ENCODE peak calls at places on chromosomes 13 and 19, in five cellular contexts. One of them, this sample, is unnamed.

GRCh38 chr19:572891-573825 is 762 bp downstream of the BSG start:
- DNase-seq in activated T-helper 1 cell treated with Interleukin-2 at 50 U/mL for 16 hours: no peak
- DNase-seq in activated T-cell treated with anti-CD3 and anti-CD28 coated beads, Interleukin-2, amount 50 U/mL, for 48 hours: peak; percentile 52
- DNase-seq in progenitor cell of endocrine pancreas: no peak
- DNase-seq in small intestine: peak; percentile 52
- DNase-seq in this sample: no peak

GRCh38 chr19:36605839-36606478 is 846 bp downstream of the ZNF382 start:
- DNase-seq in activated T-helper 1 cell treated with Interleukin-2 at 50 U/mL for 16 hours: no peak
- DNase-seq in activated T-cell treated with anti-CD3 and anti-CD28 coated beads, Interleukin-2, amount 50 U/mL, for 48 hours: no peak
- DNase-seq in progenitor cell of endocrine pancreas: no peak
- DNase-seq in small intestine: no peak
- DNase-seq in this sample: no peak

GRCh38 chr13:45496942-45497341 is 32.2 kb downstream of the COG3 start:
- DNase-seq in activated T-helper 1 cell treated with Interleukin-2 at 50 U/mL for 16 hours: no peak
- DNase-seq in activated T-cell treated with anti-CD3 and anti-CD28 coated beads, Interleukin-2, amount 50 U/mL, for 48 hours: no peak
- DNase-seq in progenitor cell of endocrine pancreas: no peak
- DNase-seq in small intestine: no peak
- DNase-seq in this sample: no peak

GRCh38 chr19:16435999-16436650 is 35.6 kb downstream of the EPS15L1 start:
- DNase-seq in activated T-helper 1 cell treated with Interleukin-2 at 50 U/mL for 16 hours: no peak
- DNase-seq in activated T-cell treated with anti-CD3 and anti-CD28 coated beads, Interleukin-2, amount 50 U/mL, for 48 hours: no peak
- DNase-seq in progenitor cell of endocrine pancreas: no peak
- DNase-seq in small intestine: no peak
- DNase-seq in this sample: no peak

GRCh38 chr19:49456351-49456750 is 3.3 kb downstream of the ALDH16A1 start:
- DNase-seq in activated T-helper 1 cell treated with Interleukin-2 at 50 U/mL for 16 hours: no peak
- DNase-seq in activated T-cell treated with anti-CD3 and anti-CD28 coated beads, Interleukin-2, amount 50 U/mL, for 48 hours: no peak
- DNase-seq in progenitor cell of endocrine pancreas: no peak
- DNase-seq in small intestine: no peak
- DNase-seq in this sample: no peak

GRCh38 chr19:54158812-54159351 is 639 bp downstream of the LENG1 start:
- DNase-seq in activated T-helper 1 cell treated with Interleukin-2 at 50 U/mL for 16 hours: no peak
- DNase-seq in activated T-cell treated with anti-CD3 and anti-CD28 coated beads, Interleukin-2, amount 50 U/mL, for 48 hours: peak; percentile 60
- DNase-seq in progenitor cell of endocrine pancreas: no peak
- DNase-seq in small intestine: peak; percentile 26
- DNase-seq in this sample: no peak

GRCh38 chr13:19810996-19811881 is 28.5 kb upstream of the PSPC1 start:
- DNase-seq in activated T-helper 1 cell treated with Interleukin-2 at 50 U/mL for 16 hours: no peak
- DNase-seq in activated T-cell treated with anti-CD3 and anti-CD28 coated beads, Interleukin-2, amount 50 U/mL, for 48 hours: no peak
- DNase-seq in progenitor cell of endocrine pancreas: no peak
- DNase-seq in small intestine: no peak
- DNase-seq in this sample: no peak

GRCh38 chr13:113962975-113963374 is 10.9 kb downstream of the C13orf46 start:
- DNase-seq in activated T-helper 1 cell treated with Interleukin-2 at 50 U/mL for 16 hours: no peak
- DNase-seq in activated T-cell treated with anti-CD3 and anti-CD28 coated beads, Interleukin-2, amount 50 U/mL, for 48 hours: no peak
- DNase-seq in progenitor cell of endocrine pancreas: no peak
- DNase-seq in small intestine: no peak
- DNase-seq in this sample: no peak

GRCh38 chr19:29672933-29673336 is 7.7 kb downstream of the PLEKHF1 start:
- DNase-seq in activated T-helper 1 cell treated with Interleukin-2 at 50 U/mL for 16 hours: peak; percentile 80
- DNase-seq in activated T-cell treated with anti-CD3 and anti-CD28 coated beads, Interleukin-2, amount 50 U/mL, for 48 hours: peak; percentile 89
- DNase-seq in progenitor cell of endocrine pancreas: no peak
- DNase-seq in small intestine: peak; percentile 68
- DNase-seq in this sample: peak; percentile 82

GRCh38 chr13:113548778-113549621 is 35.6 kb upstream of the TFDP1 start:
- DNase-seq in activated T-helper 1 cell treated with Interleukin-2 at 50 U/mL for 16 hours: no peak
- DNase-seq in activated T-cell treated with anti-CD3 and anti-CD28 coated beads, Interleukin-2, amount 50 U/mL, for 48 hours: no peak
- DNase-seq in progenitor cell of endocrine pancreas: no peak
- DNase-seq in small intestine: no peak
- DNase-seq in this sample: no peak

This sample was measured in activated T-helper 9 cell treated with anti-CD3 and anti-CD28 coated beads, Interleukin-2, amount 50 U/mL, for 16 hours.